ENCODE peak calls at places on chromosomes 3 and 15, in eight cellular contexts. X is WTC11, V is kidney, B is fibroblast of lung, M is psoas muscle, P is fibroblast of pulmonary artery, J is astrocyte of the spinal cord, A is osteocyte. L is an unnamed sample.

GRCh38 chr3:71250026-71250425 is 333.5 kb downstream of the FOXP1 start:
- DNase-seq in X (no peak), V (no peak), B (no peak), M (no peak), P (no peak), J (peak; percentile 59), A (no peak), L (no peak)

GRCh38 chr3:74905478-74905877 is 291.0 kb upstream of the CNTN3 start:
- DNase-seq in X (no peak), V (no peak), B (no peak), M (no peak), P (no peak), J (no peak), A (no peak), L (no peak)

GRCh38 chr3:9615003-9615628 is 34.2 kb upstream of the MTMR14 start:
- DNase-seq in X (no peak), V (no peak), B (no peak), M (no peak), P (no peak), J (no peak), A (no peak), L (no peak)

GRCh38 chr3:127041264-127041820 is 58.4 kb downstream of the PLXNA1 start:
- DNase-seq in X (no peak), V (peak; percentile 59), B (no peak), M (peak; percentile 6), P (no peak), J (no peak), A (no peak), L (no peak)

GRCh38 chr3:51712511-51712931 is 5.7 kb downstream of the GRM2 start:
- DNase-seq in X (peak; percentile 1), V (no peak), B (no peak), M (no peak), P (no peak), J (no peak), A (peak; percentile 80), L (no peak)

GRCh38 chr15:31336943-31337295 is 10.3 kb downstream of the KLF13 start:
- DNase-seq in X (no peak), V (peak; percentile 39), B (no peak), M (no peak), P (no peak), J (no peak), A (no peak), L (no peak)

GRCh38 chr15:73319460-73320245 is 49.1 kb downstream of the HCN4 start:
- DNase-seq in X (no peak), V (peak; percentile 22), B (no peak), M (no peak), P (no peak), J (no peak), A (no peak), L (no peak)

GRCh38 chr3:190497809-190498208 is 16.1 kb upstream of the IL1RAP start:
- DNase-seq in X (no peak), V (no peak), B (no peak), M (no peak), P (no peak), J (no peak), A (no peak), L (no peak)

GRCh38 chr3:50448752-50449539 is 54.5 kb downstream of the CACNA2D2 start:
- DNase-seq in X (no peak), V (no peak), B (no peak), M (no peak), P (no peak), J (no peak), A (no peak), L (no peak)

GRCh38 chr15:98943609-98944111 is 63.9 kb downstream of the PGPEP1L start:
- DNase-seq in X (no peak), V (no peak), B (peak; percentile 42), M (peak; percentile 61), P (peak; percentile 22), J (no peak), A (no peak), L (no peak)
- TF ChIP-seq CTCF in X (no peak), V (no peak), B (no peak), M (no peak), P (no peak), J (no peak), A (no peak), L (no peak)

DNA sequence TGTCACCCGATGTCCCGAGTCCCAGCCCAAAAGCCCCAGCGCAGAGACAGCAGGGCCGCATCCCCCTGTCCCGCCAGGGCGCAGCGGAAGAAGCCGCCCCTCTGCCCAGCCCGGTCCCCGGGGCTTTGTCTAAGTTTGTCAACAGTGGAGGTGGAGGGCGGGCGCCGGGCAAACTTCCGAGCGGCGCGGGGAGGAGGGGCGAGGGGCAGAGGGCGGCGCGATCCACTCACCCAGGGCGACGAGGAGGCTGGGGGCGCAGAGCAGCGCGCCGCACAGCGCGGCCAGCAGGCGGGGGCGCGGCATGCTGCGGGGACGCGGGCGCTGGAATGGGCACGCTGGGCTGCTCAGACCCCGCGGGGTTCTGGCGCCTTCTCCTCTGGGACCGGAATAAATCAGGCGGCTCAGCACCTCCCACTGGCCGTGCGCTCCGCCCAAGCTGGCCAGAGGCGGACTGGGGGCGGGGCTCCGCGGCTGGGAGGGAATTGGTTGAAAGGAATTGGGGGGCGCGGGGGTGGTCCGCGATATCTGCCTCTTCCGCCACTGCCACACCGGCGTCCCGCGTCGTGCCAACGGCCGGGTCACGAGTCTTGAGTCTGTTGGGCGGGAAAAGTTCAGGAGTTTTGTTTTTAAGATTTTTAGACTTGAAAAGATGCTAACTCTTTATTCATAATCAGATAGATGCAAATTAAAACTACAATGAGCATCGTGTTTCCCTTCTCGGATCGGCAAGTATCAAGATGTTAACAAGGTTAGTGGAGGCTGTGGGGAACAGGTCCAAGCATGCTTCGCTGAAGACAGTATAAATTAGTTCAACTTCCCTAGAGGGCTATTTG is at the start of gene MFGE8:
- DNase-seq in X (peak; percentile 92), V (peak; percentile 90), B (peak; percentile 66), M (peak; percentile 85), P (peak; percentile 68), J (peak; percentile 64), A (peak; percentile 89), L (peak; percentile 80)
- TF ChIP-seq CTCF in X (no peak), V (no peak), B (no peak), M (no peak), P (no peak), J (no peak), A (peak; percentile 32), L (peak; percentile 48)

GRCh38 chr3:100311011-100311410 is 23.5 kb upstream of the NIT2 start:
- DNase-seq in X (no peak), V (no peak), B (peak; percentile 7), M (no peak), P (no peak), J (no peak), A (no peak), L (no peak)

GRCh38 chr3:100319951-100320350 is 14.6 kb upstream of the NIT2 start:
- DNase-seq in X (no peak), V (no peak), B (no peak), M (no peak), P (no peak), J (no peak), A (no peak), L (no peak)

GRCh38 chr3:100317928-100318327 is 16.6 kb upstream of the NIT2 start:
- DNase-seq in X (no peak), V (no peak), B (no peak), M (no peak), P (no peak), J (no peak), A (no peak), L (no peak)

DNA sequence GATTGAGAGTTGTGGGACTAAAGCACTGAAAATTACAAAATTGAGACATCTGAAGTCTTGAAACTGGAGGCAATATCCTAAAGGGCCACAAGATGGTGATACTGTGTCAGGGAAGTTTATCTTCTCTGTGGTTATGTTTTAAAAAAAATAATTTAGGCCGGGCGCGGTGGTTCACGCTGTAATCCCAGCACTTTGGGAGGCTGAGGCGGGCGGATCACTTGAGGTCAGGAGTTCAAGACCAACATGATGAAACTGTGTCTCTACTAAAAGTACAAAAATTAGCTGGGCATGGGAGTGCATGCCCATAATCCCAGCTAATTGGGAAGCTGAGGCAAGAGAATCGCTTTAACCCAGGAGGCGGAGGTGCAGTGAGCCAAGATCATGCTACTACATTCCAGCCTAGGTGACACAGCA is 17.9 kb upstream of the NIT2 start:
- DNase-seq in X (no peak), V (no peak), B (peak; percentile 80), M (no peak), P (peak; percentile 81), J (peak; percentile 68), A (no peak), L (no peak)
- TF ChIP-seq CTCF in X (peak; percentile 34), V (peak; percentile 56), B (peak; percentile 65), M (peak; percentile 64), P (peak; percentile 71), J (peak; percentile 68), A (peak; percentile 76), L (peak; percentile 85)

GRCh38 chr3:53242155-53242554 is 13.7 kb downstream of the TKT start:
- DNase-seq in X (no peak), V (no peak), B (no peak), M (no peak), P (no peak), J (no peak), A (no peak), L (no peak)

GRCh38 chr3:53244281-53244680 is 11.5 kb downstream of the TKT start:
- DNase-seq in X (no peak), V (no peak), B (no peak), M (no peak), P (no peak), J (no peak), A (no peak), L (no peak)

GRCh38 chr3:53243165-53243564 is 12.7 kb downstream of the TKT start:
- DNase-seq in X (peak; percentile 39), V (no peak), B (peak; percentile 35), M (no peak), P (peak; percentile 37), J (peak; percentile 62), A (peak; percentile 93), L (no peak)

GRCh38 chr3:53242642-53243041 is 13.2 kb downstream of the TKT start:
- DNase-seq in X (no peak), V (no peak), B (peak; percentile 32), M (no peak), P (peak; percentile 31), J (no peak), A (no peak), L (no peak)

GRCh38 chr3:53243785-53244184 is 12.0 kb downstream of the TKT start:
- DNase-seq in X (no peak), V (no peak), B (no peak), M (no peak), P (no peak), J (no peak), A (no peak), L (no peak)
- TF ChIP-seq CTCF in X (no peak), V (no peak), B (no peak), M (no peak), P (no peak), J (no peak), A (no peak), L (peak; percentile 29)